ENCODE peak calls at places on chromosomes 11 and 22, in seven cellular contexts. F is H9, R is SK-N-SH, H is K562, V is GM23248, K is PC-9, N is PC-3. J is an unnamed sample.

GRCh38 chr11:74319139-74319538 is 7.7 kb upstream of the P4HA3 start:
- DNase-seq in V (peak; percentile 97), F (no peak), K (no peak), N (peak; percentile 98), H (no peak), R (no peak), J (peak; percentile 90)

GRCh38 chr11:353315-353857 is 15.9 kb upstream of the B4GALNT4 start:
- DNase-seq in H (peak; percentile 44), V (peak; percentile 92), K (no peak), R (no peak), N (peak; percentile 13), F (peak; percentile 63), J (no peak)

GRCh38 chr22:50182176-50183081 is 3.3 kb upstream of the TRABD start:
- DNase-seq in N (no peak), R (no peak), V (no peak), F (no peak), H (no peak), K (peak; percentile 53), J (no peak)

GRCh38 chr22:29072193-29072978 is 449 bp upstream of the KREMEN1 start:
- DNase-seq in V (peak; percentile 92), F (peak; percentile 98), H (peak; percentile 94), K (peak; percentile 95), N (peak; percentile 89), R (peak; percentile 99), J (peak; percentile 89)

GRCh38 chr11:134270250-134270714 is 5.9 kb upstream of the GLB1L3 start:
- DNase-seq in R (peak; percentile 56), N (peak; percentile 52), F (peak; percentile 40), V (no peak), H (peak; percentile 43), K (no peak), J (no peak)

GRCh38 chr11:73974611-73975478 is 7.8 kb downstream of the UCP2 start:
- DNase-seq in H (no peak), V (no peak), K (no peak), N (no peak), R (no peak), F (no peak), J (no peak)

GRCh38 chr11:33721291-33721840 is 14.9 kb downstream of the CD59 start:
- DNase-seq in V (peak; percentile 85), N (peak; percentile 81), R (no peak), H (no peak), K (no peak), F (no peak), J (peak; percentile 77)

GRCh38 chr11:36149538-36150242 is 139.5 kb downstream of the COMMD9 start:
- DNase-seq in R (peak; percentile 61), K (peak; percentile 94), N (peak; percentile 99), F (peak; percentile 82), V (peak; percentile 96), H (peak; percentile 89), J (peak; percentile 100)

GRCh38 chr11:13334068-13334785 is 56.6 kb downstream of the BMAL1 start:
- DNase-seq in F (no peak), V (peak; percentile 47), N (peak; percentile 48), K (no peak), H (no peak), R (no peak), J (peak; percentile 46)

GRCh38 chr11:45089845-45090499 is 56.5 kb upstream of the PRDM11 start:
- DNase-seq in H (no peak), F (peak; percentile 68), K (no peak), V (peak; percentile 82), N (peak; percentile 48), R (no peak), J (peak; percentile 40)

GRCh38 chr11:94504689-94505293 is 7.5 kb upstream of the C11orf97 start:
- DNase-seq in R (peak; percentile 52), K (no peak), H (peak; percentile 40), N (peak; percentile 90), V (peak; percentile 67), F (no peak), J (peak; percentile 38)

GRCh38 chr22:20604776-20605221 is 97.4 kb downstream of the MED15 start:
- DNase-seq in V (no peak), H (peak; percentile 86), R (peak; percentile 19), N (no peak), K (no peak), F (peak; percentile 34), J (no peak)

GRCh38 chr22:20605328-20605727 is 97.9 kb downstream of the MED15 start:
- DNase-seq in H (no peak), R (no peak), N (no peak), F (peak; percentile 17), V (no peak), K (no peak), J (no peak)

GRCh38 chr22:20607157-20607907 is 99.9 kb downstream of the MED15 start:
- DNase-seq in R (peak; percentile 55), F (peak; percentile 47), H (no peak), V (no peak), N (no peak), K (no peak), J (no peak)

GRCh38 chr22:20606784-20607128 is 99.3 kb downstream of the MED15 start:
- DNase-seq in K (no peak), H (no peak), R (no peak), F (no peak), V (no peak), N (no peak), J (no peak)

GRCh38 chr22:20606041-20606783 is 98.8 kb downstream of the MED15 start:
- DNase-seq in N (peak; percentile 80), H (peak; percentile 92), F (peak; percentile 95), V (peak; percentile 76), K (peak; percentile 79), R (peak; percentile 64), J (peak; percentile 79)
- H2AFZ ChIP-seq in N (no peak overlapping the region), H (no peak overlapping the region), F (no peak overlapping the region), V (no peak overlapping the region), K (no peak overlapping the region), R (no peak overlapping the region), J (no peak overlapping the region)

GRCh38 chr11:47415091-47415854 is 6.9 kb downstream of the SLC39A13 start:
- DNase-seq in R (no peak), N (no peak), K (no peak), V (no peak), F (no peak), H (no peak), J (no peak)

GRCh38 chr11:47414685-47415070 is 6.3 kb downstream of the SLC39A13 start:
- DNase-seq in H (no peak), K (no peak), F (no peak), V (no peak), N (no peak), R (no peak), J (no peak)

GRCh38 chr11:47417712-47418111 is 8.5 kb downstream of the PSMC3 start:
- DNase-seq in V (no peak), F (no peak), R (no peak), N (no peak), H (no peak), K (no peak), J (no peak)

GRCh38 chr11:47415949-47416472 is 7.6 kb downstream of the SLC39A13 start:
- DNase-seq in N (peak; percentile 89), R (no peak), F (no peak), V (peak; percentile 97), K (peak; percentile 93), H (peak; percentile 26), J (peak; percentile 87)

GRCh38 chr11:47418454-47419259 is 7.6 kb downstream of the PSMC3 start:
- DNase-seq in V (peak; percentile 30), H (no peak), R (no peak), K (no peak), N (no peak), F (no peak), J (no peak)
- H4K20me1 ChIP-seq in V (no peaks in the 10 kb centered on the region), H (peaks cover 9% of the 10 kb centered on the region), R (no peaks in the 10 kb centered on the region), K (no peaks in the 10 kb centered on the region), N (peaks cover 9% of the 10 kb centered on the region), F (peaks cover 3% of the 10 kb centered on the region), J (no peaks in the 10 kb centered on the region)

GRCh38 chr11:48094643-48095339 is 114.4 kb downstream of the PTPRJ start:
- DNase-seq in F (no peak), R (no peak), N (no peak), K (no peak), H (no peak), V (no peak), J (no peak)

GRCh38 chr11:48095779-48096470 is 115.6 kb downstream of the PTPRJ start:
- DNase-seq in N (no peak), R (no peak), F (no peak), K (no peak), H (no peak), V (peak; percentile 33), J (no peak)

GRCh38 chr11:48093323-48093722 is 113.0 kb downstream of the PTPRJ start:
- DNase-seq in R (no peak), F (no peak), H (no peak), N (peak; percentile 78), V (no peak), K (no peak), J (no peak)

GRCh38 chr11:48091426-48092102 is 111.2 kb downstream of the PTPRJ start:
- DNase-seq in F (no peak), R (no peak), V (no peak), N (no peak), K (no peak), H (no peak), J (no peak)

DNA sequence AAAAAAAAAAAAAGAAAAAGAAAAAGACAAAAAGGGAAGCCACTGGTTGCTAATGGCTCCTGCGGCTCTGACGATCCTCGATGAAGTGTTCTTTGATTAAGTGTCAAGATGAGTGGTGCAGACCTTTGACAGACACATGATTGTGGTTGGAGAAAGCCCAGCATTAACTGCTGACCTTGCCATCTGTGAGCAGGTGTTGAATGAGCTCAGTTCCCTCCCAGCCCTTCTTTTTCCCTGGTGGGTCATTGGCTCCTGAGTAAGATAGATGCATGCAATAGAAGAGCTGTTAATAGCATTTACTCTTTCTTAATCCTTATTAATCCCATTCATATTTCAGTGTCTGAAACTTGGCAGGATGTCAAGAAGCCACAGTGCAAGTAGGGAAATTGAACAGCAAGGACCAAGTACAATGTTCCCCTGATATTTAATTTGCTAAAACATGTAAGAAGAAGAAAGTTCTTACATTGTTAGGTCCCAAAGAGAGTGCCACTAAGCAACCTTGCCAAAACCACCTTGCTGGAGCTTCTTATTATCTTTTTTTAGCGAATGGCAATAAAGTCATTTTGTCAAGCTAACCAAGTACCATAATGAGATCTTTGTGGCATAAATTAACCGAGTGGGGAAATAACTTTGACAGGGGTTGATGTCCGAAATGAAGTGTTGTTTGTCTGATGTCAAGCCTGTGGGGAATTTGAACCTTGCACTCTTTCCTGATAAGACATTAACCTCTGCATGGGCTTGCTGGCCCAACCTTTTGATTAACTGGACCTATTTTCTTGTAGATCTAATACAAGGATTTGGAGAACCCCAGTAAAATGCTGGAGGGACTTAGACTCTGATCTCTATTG is 113.7 kb downstream of the PTPRJ start:
- DNase-seq in R (no peak), H (no peak), F (no peak), N (peak; percentile 56), V (no peak), K (no peak), J (no peak)
- H3K9me3 ChIP-seq in R (no peaks in the 10 kb centered on the region), H (no peaks in the 10 kb centered on the region), F (no peaks in the 10 kb centered on the region), N (no peaks in the 10 kb centered on the region), V (no peaks in the 10 kb centered on the region), K (no peaks in the 10 kb centered on the region), J (no peaks in the 10 kb centered on the region)

GRCh38 chr22:40635940-40636379 is 559 bp downstream of the MRTFA start:
- DNase-seq in K (no peak), V (peak; percentile 34), N (no peak), H (no peak), F (peak; percentile 34), R (no peak), J (no peak)
- H2AFZ ChIP-seq in K (peak overlapping the region; percentile 79), V (peak overlapping the region; percentile 63), N (no peak overlapping the region), H (peak overlapping the region; percentile 84), F (no peak overlapping the region), R (no peak overlapping the region), J (peak overlapping the region; percentile 85)

DNA sequence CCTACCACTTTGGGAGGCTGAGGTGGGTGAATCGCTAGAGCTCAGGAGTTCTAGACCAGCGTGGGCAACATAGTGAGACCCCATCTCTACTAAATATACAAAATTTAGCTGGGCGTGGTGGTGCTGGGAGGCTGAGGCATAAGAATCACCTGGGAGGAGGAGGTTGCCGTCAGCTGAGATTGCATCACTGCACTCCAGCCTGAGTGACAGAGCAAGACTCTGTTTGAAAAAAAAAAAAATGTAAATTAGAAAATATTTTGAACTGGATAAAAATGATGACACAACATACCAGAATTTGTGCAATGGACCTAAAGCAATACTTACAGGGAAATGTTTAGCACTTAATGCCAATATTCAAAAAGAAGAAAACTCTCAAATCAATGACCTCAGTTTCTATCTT is 46.4 kb downstream of the ATG16L2 start:
- DNase-seq in V (no peak), H (no peak), R (no peak), N (no peak), F (no peak), K (no peak), J (no peak)
- H4K20me1 ChIP-seq in V (no peaks in the 10 kb centered on the region), H (no peaks in the 10 kb centered on the region), R (peaks cover 18% of the 10 kb centered on the region), N (no peaks in the 10 kb centered on the region), F (no peaks in the 10 kb centered on the region), K (no peaks in the 10 kb centered on the region), J (no peaks in the 10 kb centered on the region)